ENCODE peak calls at places on chromosomes 12 and 14, in seven cellular contexts. One of them, this sample, is unnamed.

GRCh38 chr14:101293609-101294008 is 267.7 kb upstream of the DIO3 start:
- DNase-seq in astrocyte: no peak
- DNase-seq in CD4-positive, alpha-beta memory T cell: no peak
- DNase-seq in psoas muscle: no peak
- DNase-seq in ascending aorta: no peak
- DNase-seq in endothelial cell of umbilical vein: no peak
- DNase-seq in left ventricle myocardium inferior: no peak
- DNase-seq in this sample: no peak

GRCh38 chr12:69843653-69844052 is 18.6 kb downstream of the MYRFL start:
- DNase-seq in psoas muscle: no peak
- DNase-seq in endothelial cell of umbilical vein: no peak
- DNase-seq in left ventricle myocardium inferior: no peak
- DNase-seq in astrocyte: no peak
- DNase-seq in ascending aorta: no peak
- DNase-seq in CD4-positive, alpha-beta memory T cell: no peak
- DNase-seq in this sample: no peak

GRCh38 chr12:77118696-77119095 is 53.3 kb upstream of the E2F7 start:
- DNase-seq in ascending aorta: no peak
- DNase-seq in psoas muscle: no peak
- DNase-seq in astrocyte: peak; percentile 46
- DNase-seq in CD4-positive, alpha-beta memory T cell: no peak
- DNase-seq in left ventricle myocardium inferior: no peak
- DNase-seq in endothelial cell of umbilical vein: no peak
- DNase-seq in this sample: no peak

GRCh38 chr12:101653030-101653429 is 44.4 kb upstream of the CHPT1 start:
- DNase-seq in psoas muscle: no peak
- DNase-seq in endothelial cell of umbilical vein: no peak
- DNase-seq in astrocyte: no peak
- DNase-seq in CD4-positive, alpha-beta memory T cell: no peak
- DNase-seq in ascending aorta: no peak
- DNase-seq in left ventricle myocardium inferior: no peak
- DNase-seq in this sample: no peak

GRCh38 chr14:28975084-28975483 is 208.5 kb downstream of the FOXG1 start:
- DNase-seq in ascending aorta: no peak
- DNase-seq in psoas muscle: no peak
- DNase-seq in astrocyte: no peak
- DNase-seq in left ventricle myocardium inferior: no peak
- DNase-seq in CD4-positive, alpha-beta memory T cell: no peak
- DNase-seq in endothelial cell of umbilical vein: no peak
- DNase-seq in this sample: no peak

GRCh38 chr14:70009961-70010360 is 130.7 kb downstream of the SMOC1 start:
- DNase-seq in astrocyte: no peak
- DNase-seq in psoas muscle: no peak
- DNase-seq in endothelial cell of umbilical vein: no peak
- DNase-seq in left ventricle myocardium inferior: no peak
- DNase-seq in ascending aorta: no peak
- DNase-seq in CD4-positive, alpha-beta memory T cell: no peak
- DNase-seq in this sample: no peak

GRCh38 chr14:98325761-98326160 is 946.2 kb downstream of the BCL11B start:
- DNase-seq in left ventricle myocardium inferior: no peak
- DNase-seq in endothelial cell of umbilical vein: no peak
- DNase-seq in CD4-positive, alpha-beta memory T cell: no peak
- DNase-seq in ascending aorta: no peak
- DNase-seq in astrocyte: peak; percentile 3
- DNase-seq in psoas muscle: no peak
- DNase-seq in this sample: no peak

GRCh38 chr14:61388173-61388975 is 67.0 kb downstream of the PRKCH start:
- DNase-seq in psoas muscle: no peak
- DNase-seq in ascending aorta: no peak
- DNase-seq in CD4-positive, alpha-beta memory T cell: peak; percentile 50
- DNase-seq in left ventricle myocardium inferior: no peak
- DNase-seq in endothelial cell of umbilical vein: peak; percentile 69
- DNase-seq in astrocyte: peak; percentile 23
- DNase-seq in this sample: peak; percentile 93

GRCh38 chr12:10331642-10332239 is 24.1 kb downstream of the KLRD1 start:
- DNase-seq in astrocyte: peak; percentile 33
- DNase-seq in psoas muscle: no peak
- DNase-seq in endothelial cell of umbilical vein: peak; percentile 62
- DNase-seq in ascending aorta: no peak
- DNase-seq in left ventricle myocardium inferior: no peak
- DNase-seq in CD4-positive, alpha-beta memory T cell: peak; percentile 20
- DNase-seq in this sample: peak; percentile 6

GRCh38 chr14:76776306-76777251 is 15.3 kb downstream of the VASH1 start:
- DNase-seq in psoas muscle: no peak
- DNase-seq in CD4-positive, alpha-beta memory T cell: no peak
- DNase-seq in left ventricle myocardium inferior: no peak
- DNase-seq in endothelial cell of umbilical vein: no peak
- DNase-seq in ascending aorta: no peak
- DNase-seq in astrocyte: no peak
- DNase-seq in this sample: no peak

GRCh38 chr14:63510538-63510937 is 32.6 kb downstream of the PPP2R5E start:
- DNase-seq in endothelial cell of umbilical vein: no peak
- DNase-seq in astrocyte: peak; percentile 36
- DNase-seq in left ventricle myocardium inferior: no peak
- DNase-seq in CD4-positive, alpha-beta memory T cell: peak; percentile 9
- DNase-seq in psoas muscle: no peak
- DNase-seq in ascending aorta: no peak
- DNase-seq in this sample: no peak

GRCh38 chr12:9349888-9350885 is 142.0 kb upstream of the PZP start:
- DNase-seq in astrocyte: peak; percentile 23
- DNase-seq in CD4-positive, alpha-beta memory T cell: no peak
- DNase-seq in psoas muscle: no peak
- DNase-seq in left ventricle myocardium inferior: no peak
- DNase-seq in ascending aorta: no peak
- DNase-seq in endothelial cell of umbilical vein: no peak
- DNase-seq in this sample: no peak

GRCh38 chr14:77035267-77035666 is 6.8 kb upstream of the IRF2BPL start:
- DNase-seq in psoas muscle: no peak
- DNase-seq in left ventricle myocardium inferior: no peak
- DNase-seq in astrocyte: no peak
- DNase-seq in ascending aorta: no peak
- DNase-seq in endothelial cell of umbilical vein: no peak
- DNase-seq in CD4-positive, alpha-beta memory T cell: no peak
- DNase-seq in this sample: no peak

GRCh38 chr12:59182191-59182590 is 261.9 kb upstream of the LRIG3 start:
- DNase-seq in CD4-positive, alpha-beta memory T cell: no peak
- DNase-seq in astrocyte: no peak
- DNase-seq in psoas muscle: no peak
- DNase-seq in left ventricle myocardium inferior: no peak
- DNase-seq in ascending aorta: no peak
- DNase-seq in endothelial cell of umbilical vein: no peak
- DNase-seq in this sample: no peak

GRCh38 chr12:87812030-87812429 is 217.2 kb downstream of the C12orf50 start:
- DNase-seq in psoas muscle: no peak
- DNase-seq in endothelial cell of umbilical vein: no peak
- DNase-seq in astrocyte: peak; percentile 66
- DNase-seq in ascending aorta: no peak
- DNase-seq in left ventricle myocardium inferior: no peak
- DNase-seq in CD4-positive, alpha-beta memory T cell: no peak
- DNase-seq in this sample: no peak

GRCh38 chr12:87813476-87814234 is 215.5 kb downstream of the C12orf50 start:
- DNase-seq in astrocyte: peak; percentile 91
- DNase-seq in left ventricle myocardium inferior: no peak
- DNase-seq in ascending aorta: no peak
- DNase-seq in endothelial cell of umbilical vein: no peak
- DNase-seq in CD4-positive, alpha-beta memory T cell: no peak
- DNase-seq in psoas muscle: no peak
- DNase-seq in this sample: peak; percentile 37

GRCh38 chr12:87814625-87815024 is 214.6 kb downstream of the C12orf50 start:
- DNase-seq in left ventricle myocardium inferior: no peak
- DNase-seq in CD4-positive, alpha-beta memory T cell: no peak
- DNase-seq in astrocyte: peak; percentile 80
- DNase-seq in psoas muscle: no peak
- DNase-seq in endothelial cell of umbilical vein: no peak
- DNase-seq in ascending aorta: no peak
- DNase-seq in this sample: no peak

GRCh38 chr12:87809916-87810315 is 219.3 kb downstream of the C12orf50 start:
- DNase-seq in psoas muscle: no peak
- DNase-seq in astrocyte: peak; percentile 78
- DNase-seq in endothelial cell of umbilical vein: peak; percentile 15
- DNase-seq in ascending aorta: no peak
- DNase-seq in left ventricle myocardium inferior: no peak
- DNase-seq in CD4-positive, alpha-beta memory T cell: no peak
- DNase-seq in this sample: no peak

DNA sequence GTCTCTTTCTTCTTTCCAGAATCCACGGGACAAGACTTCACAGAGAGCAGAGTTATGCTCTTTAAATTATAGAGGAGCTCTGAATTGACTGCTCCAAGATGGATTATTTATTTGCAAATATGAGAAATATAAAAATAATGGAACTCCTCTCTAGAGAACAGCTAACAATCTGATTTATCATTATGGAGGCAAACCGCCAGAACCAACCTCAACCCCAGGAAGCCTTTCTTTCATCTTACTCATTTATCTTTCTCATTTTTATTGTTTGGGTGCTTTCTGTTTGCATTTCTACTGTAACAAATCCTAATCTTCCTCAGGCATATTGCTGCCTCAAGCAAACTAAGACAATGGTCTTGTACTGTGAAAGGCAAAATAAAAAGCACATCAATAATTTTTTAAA is 216.5 kb downstream of the C12orf50 start:
- DNase-seq in psoas muscle: no peak
- DNase-seq in left ventricle myocardium inferior: no peak
- DNase-seq in ascending aorta: no peak
- DNase-seq in CD4-positive, alpha-beta memory T cell: no peak
- DNase-seq in endothelial cell of umbilical vein: no peak
- DNase-seq in astrocyte: peak; percentile 60
- DNase-seq in this sample: no peak
- H3K27ac ChIP-seq in psoas muscle: no peak overlapping the region
- H3K27ac ChIP-seq in left ventricle myocardium inferior: no peak overlapping the region
- H3K27ac ChIP-seq in ascending aorta: no peak overlapping the region
- H3K27ac ChIP-seq in CD4-positive, alpha-beta memory T cell: no peak overlapping the region
- H3K27ac ChIP-seq in endothelial cell of umbilical vein: no peak overlapping the region
- H3K27ac ChIP-seq in astrocyte: peak overlapping the region; percentile 79
- H3K27ac ChIP-seq in this sample: peak overlapping the region; percentile 73

DNA sequence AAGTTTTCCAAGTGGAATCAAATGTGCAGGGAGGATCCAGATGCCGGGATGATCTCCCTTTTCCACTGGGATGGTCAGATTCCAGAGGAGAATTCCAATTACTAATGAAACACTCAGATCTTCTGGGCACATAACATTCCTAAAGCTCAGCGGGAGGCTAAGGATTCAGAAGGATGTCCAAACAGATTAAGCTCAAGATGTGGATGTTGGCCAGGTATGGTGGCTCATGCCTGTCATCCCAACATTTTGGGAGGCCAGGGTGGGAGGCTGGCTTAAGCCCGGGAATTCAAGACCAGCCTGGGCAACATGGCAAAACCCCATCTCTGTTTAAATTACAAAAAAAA is 62.0 kb upstream of the PNMA1 start:
- DNase-seq in ascending aorta: no peak
- DNase-seq in left ventricle myocardium inferior: no peak
- DNase-seq in psoas muscle: no peak
- DNase-seq in endothelial cell of umbilical vein: no peak
- DNase-seq in CD4-positive, alpha-beta memory T cell: no peak
- DNase-seq in astrocyte: peak; percentile 42
- DNase-seq in this sample: no peak
- H3K27ac ChIP-seq in ascending aorta: peak overlapping the region; percentile 69
- H3K27ac ChIP-seq in left ventricle myocardium inferior: peak overlapping the region; percentile 61
- H3K27ac ChIP-seq in psoas muscle: peak overlapping the region; percentile 59
- H3K27ac ChIP-seq in endothelial cell of umbilical vein: no peak overlapping the region
- H3K27ac ChIP-seq in CD4-positive, alpha-beta memory T cell: peak overlapping the region; percentile 27
- H3K27ac ChIP-seq in astrocyte: peak overlapping the region; percentile 4
- H3K27ac ChIP-seq in this sample: no peak overlapping the region

GRCh38 chr14:93044601-93045000 is 71.1 kb downstream of the ITPK1 start:
- DNase-seq in endothelial cell of umbilical vein: no peak
- DNase-seq in psoas muscle: no peak
- DNase-seq in ascending aorta: no peak
- DNase-seq in astrocyte: no peak
- DNase-seq in CD4-positive, alpha-beta memory T cell: no peak
- DNase-seq in left ventricle myocardium inferior: no peak
- DNase-seq in this sample: no peak

GRCh38 chr14:93041830-93042229 is 73.9 kb downstream of the ITPK1 start:
- DNase-seq in ascending aorta: no peak
- DNase-seq in CD4-positive, alpha-beta memory T cell: no peak
- DNase-seq in endothelial cell of umbilical vein: no peak
- DNase-seq in left ventricle myocardium inferior: no peak
- DNase-seq in astrocyte: no peak
- DNase-seq in psoas muscle: no peak
- DNase-seq in this sample: no peak

GRCh38 chr14:93044116-93044515 is 71.6 kb downstream of the ITPK1 start:
- DNase-seq in endothelial cell of umbilical vein: no peak
- DNase-seq in astrocyte: no peak
- DNase-seq in CD4-positive, alpha-beta memory T cell: no peak
- DNase-seq in ascending aorta: no peak
- DNase-seq in left ventricle myocardium inferior: no peak
- DNase-seq in psoas muscle: no peak
- DNase-seq in this sample: peak; percentile 6

GRCh38 chr14:93045211-93045674 is 70.5 kb downstream of the ITPK1 start:
- DNase-seq in CD4-positive, alpha-beta memory T cell: no peak
- DNase-seq in ascending aorta: no peak
- DNase-seq in psoas muscle: no peak
- DNase-seq in astrocyte: no peak
- DNase-seq in left ventricle myocardium inferior: no peak
- DNase-seq in endothelial cell of umbilical vein: peak; percentile 16
- DNase-seq in this sample: no peak

DNA sequence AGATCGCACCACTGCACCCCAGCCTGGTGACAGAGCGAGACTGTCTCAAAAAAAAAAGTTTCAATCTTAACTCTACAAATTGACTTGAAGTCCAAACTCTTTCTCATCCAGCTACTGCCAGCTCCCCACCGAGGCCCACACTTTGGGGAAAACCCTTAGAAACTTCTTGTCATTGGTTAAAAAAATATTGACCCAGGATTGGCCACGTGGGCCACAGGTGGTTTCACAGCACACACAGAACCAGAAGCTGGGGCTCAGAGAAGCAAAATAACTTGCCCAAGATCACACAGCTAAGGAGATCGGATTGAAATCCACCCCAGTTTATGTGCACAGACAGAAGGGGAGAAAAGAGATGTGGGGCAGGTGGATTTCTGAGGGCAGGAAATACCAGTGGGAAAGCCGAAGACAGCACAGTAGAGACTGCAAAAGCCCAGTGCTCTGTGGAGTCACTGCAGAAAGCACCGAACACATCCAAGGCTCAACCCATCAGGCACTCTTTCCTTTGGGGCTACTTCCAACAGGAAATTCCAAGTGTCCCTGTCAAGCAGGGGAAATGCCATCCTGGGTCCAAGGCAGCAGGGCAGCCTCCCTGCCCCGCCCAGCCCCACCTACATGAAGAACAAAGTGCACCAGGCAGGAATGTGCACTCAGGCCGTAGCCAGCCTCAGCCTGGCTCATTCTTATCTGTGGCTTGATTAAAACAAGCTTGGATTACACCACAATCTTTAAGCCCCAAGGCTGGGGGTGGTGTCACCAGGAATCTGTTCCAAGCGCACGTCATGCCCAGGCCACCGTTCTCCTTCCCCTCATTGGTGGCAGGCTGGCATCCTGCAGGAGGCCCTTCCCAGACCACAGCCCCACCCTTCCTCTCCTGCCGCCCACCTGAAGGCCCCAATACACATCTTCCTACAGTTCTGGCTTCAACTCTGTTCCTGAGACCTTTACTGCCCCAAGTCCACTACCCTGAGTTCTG is 72.5 kb downstream of the ITPK1 start:
- DNase-seq in ascending aorta: no peak
- DNase-seq in astrocyte: peak; percentile 90
- DNase-seq in left ventricle myocardium inferior: peak; percentile 76
- DNase-seq in CD4-positive, alpha-beta memory T cell: no peak
- DNase-seq in psoas muscle: no peak
- DNase-seq in endothelial cell of umbilical vein: peak; percentile 22
- DNase-seq in this sample: peak; percentile 58
- H3K27ac ChIP-seq in ascending aorta: peak overlapping the region; percentile 71
- H3K27ac ChIP-seq in astrocyte: no peak overlapping the region
- H3K27ac ChIP-seq in left ventricle myocardium inferior: peak overlapping the region; percentile 94
- H3K27ac ChIP-seq in CD4-positive, alpha-beta memory T cell: no peak overlapping the region
- H3K27ac ChIP-seq in psoas muscle: no peak overlapping the region
- H3K27ac ChIP-seq in endothelial cell of umbilical vein: peak overlapping the region; percentile 2
- H3K27ac ChIP-seq in this sample: peak overlapping the region; percentile 100

GRCh38 chr12:120472521-120472920 is 3.0 kb upstream of the SRSF9 start:
- DNase-seq in endothelial cell of umbilical vein: no peak
- DNase-seq in CD4-positive, alpha-beta memory T cell: no peak
- DNase-seq in ascending aorta: no peak
- DNase-seq in astrocyte: no peak
- DNase-seq in psoas muscle: no peak
- DNase-seq in left ventricle myocardium inferior: no peak
- DNase-seq in this sample: no peak
- H3K27ac ChIP-seq in endothelial cell of umbilical vein: no peak overlapping the region
- H3K27ac ChIP-seq in CD4-positive, alpha-beta memory T cell: no peak overlapping the region
- H3K27ac ChIP-seq in ascending aorta: no peak overlapping the region
- H3K27ac ChIP-seq in astrocyte: no peak overlapping the region
- H3K27ac ChIP-seq in psoas muscle: no peak overlapping the region
- H3K27ac ChIP-seq in left ventricle myocardium inferior: no peak overlapping the region
- H3K27ac ChIP-seq in this sample: peak overlapping the region; percentile 88

This sample was measured in epithelial cell of prostate.